ENCODE peak calls at places on chromosomes 5 and 9, in six cellular contexts. One of them, this sample, is unnamed.
A peak's percentile ranks its signal among the peaks of the same experiment; 100 is the strongest.

GRCh38 chr5:148619484-148619883 is 34.8 kb downstream of the HTR4 start:
- DNase-seq in upper lobe of left lung: no peak
- DNase-seq in suprapubic skin: no peak
- DNase-seq in tibial nerve: no peak
- DNase-seq in A549: no peak
- DNase-seq in stomach: no peak
- DNase-seq in this sample: no peak

GRCh38 chr5:122515709-122516431 is 203.8 kb downstream of the SNCAIP start:
- DNase-seq in upper lobe of left lung: no peak
- DNase-seq in suprapubic skin: no peak
- DNase-seq in tibial nerve: no peak
- DNase-seq in A549: peak; percentile 79
- DNase-seq in stomach: peak; percentile 32
- DNase-seq in this sample: peak; percentile 50

GRCh38 chr9:98750396-98751060 is 41.8 kb upstream of the GABBR2 start:
- DNase-seq in upper lobe of left lung: no peak
- DNase-seq in suprapubic skin: no peak
- DNase-seq in tibial nerve: no peak
- DNase-seq in A549: no peak
- DNase-seq in stomach: no peak
- DNase-seq in this sample: no peak

GRCh38 chr9:22238809-22239684 is 207.6 kb upstream of the DMRTA1 start:
- DNase-seq in upper lobe of left lung: no peak
- DNase-seq in suprapubic skin: no peak
- DNase-seq in tibial nerve: no peak
- DNase-seq in A549: peak; percentile 74
- DNase-seq in stomach: no peak
- DNase-seq in this sample: no peak

GRCh38 chr5:8961219-8961618 is 584.7 kb downstream of the SEMA5A start:
- DNase-seq in upper lobe of left lung: no peak
- DNase-seq in suprapubic skin: no peak
- DNase-seq in tibial nerve: no peak
- DNase-seq in A549: no peak
- DNase-seq in stomach: no peak
- DNase-seq in this sample: no peak

GRCh38 chr9:74672237-74672636 is 175.1 kb downstream of the RORB start:
- DNase-seq in upper lobe of left lung: no peak
- DNase-seq in suprapubic skin: no peak
- DNase-seq in tibial nerve: no peak
- DNase-seq in A549: no peak
- DNase-seq in stomach: no peak
- DNase-seq in this sample: no peak

GRCh38 chr9:83509372-83509771 is 28.8 kb downstream of the FRMD3 start:
- DNase-seq in upper lobe of left lung: no peak
- DNase-seq in suprapubic skin: no peak
- DNase-seq in tibial nerve: no peak
- DNase-seq in A549: no peak
- DNase-seq in stomach: no peak
- DNase-seq in this sample: no peak

GRCh38 chr5:76474377-76474776 is 71.3 kb downstream of the IQGAP2 start:
- DNase-seq in upper lobe of left lung: no peak
- DNase-seq in suprapubic skin: no peak
- DNase-seq in tibial nerve: no peak
- DNase-seq in A549: no peak
- DNase-seq in stomach: no peak
- DNase-seq in this sample: no peak

GRCh38 chr9:4382722-4383317 is 83.0 kb upstream of the GLIS3 start:
- DNase-seq in upper lobe of left lung: no peak
- DNase-seq in suprapubic skin: no peak
- DNase-seq in tibial nerve: no peak
- DNase-seq in A549: peak; percentile 28
- DNase-seq in stomach: no peak
- DNase-seq in this sample: no peak

GRCh38 chr5:64947031-64947430 is 178.3 kb downstream of the CWC27 start:
- DNase-seq in upper lobe of left lung: no peak
- DNase-seq in suprapubic skin: no peak
- DNase-seq in tibial nerve: no peak
- DNase-seq in A549: no peak
- DNase-seq in stomach: no peak
- DNase-seq in this sample: no peak

GRCh38 chr5:50666261-50667078 is at the start of gene PARP8:
- DNase-seq in upper lobe of left lung: peak; percentile 93
- DNase-seq in suprapubic skin: peak; percentile 72
- DNase-seq in tibial nerve: no peak
- DNase-seq in A549: no peak
- DNase-seq in stomach: peak; percentile 51
- DNase-seq in this sample: peak; percentile 63

GRCh38 chr9:10855847-10856246 is 243.0 kb upstream of the PTPRD start:
- DNase-seq in upper lobe of left lung: no peak
- DNase-seq in suprapubic skin: no peak
- DNase-seq in tibial nerve: no peak
- DNase-seq in A549: peak; percentile 2
- DNase-seq in stomach: no peak
- DNase-seq in this sample: no peak

GRCh38 chr9:85182381-85182780 is 512.9 kb downstream of the NTRK2 start:
- DNase-seq in upper lobe of left lung: no peak
- DNase-seq in suprapubic skin: no peak
- DNase-seq in tibial nerve: no peak
- DNase-seq in A549: no peak
- DNase-seq in stomach: no peak
- DNase-seq in this sample: no peak

GRCh38 chr5:116395708-116396203 is 178.9 kb downstream of the SEMA6A start:
- DNase-seq in upper lobe of left lung: no peak
- DNase-seq in suprapubic skin: no peak
- DNase-seq in tibial nerve: no peak
- DNase-seq in A549: no peak
- DNase-seq in stomach: no peak
- DNase-seq in this sample: no peak

GRCh38 chr5:126535856-126536545 is 59.0 kb downstream of the ALDH7A1 start:
- DNase-seq in upper lobe of left lung: no peak
- DNase-seq in suprapubic skin: no peak
- DNase-seq in tibial nerve: no peak
- DNase-seq in A549: no peak
- DNase-seq in stomach: no peak
- DNase-seq in this sample: no peak

GRCh38 chr5:176788091-176788490 is 22.3 kb upstream of the UNC5A start:
- DNase-seq in upper lobe of left lung: no peak
- DNase-seq in suprapubic skin: no peak
- DNase-seq in tibial nerve: no peak
- DNase-seq in A549: no peak
- DNase-seq in stomach: no peak
- DNase-seq in this sample: no peak

GRCh38 chr5:93915142-93915553 is 173.7 kb upstream of the POU5F2 start:
- DNase-seq in upper lobe of left lung: no peak
- DNase-seq in suprapubic skin: no peak
- DNase-seq in tibial nerve: no peak
- DNase-seq in A549: peak; percentile 51
- DNase-seq in stomach: no peak
- DNase-seq in this sample: no peak

GRCh38 chr5:160159991-160160826 is 41.0 kb upstream of the PWWP2A start:
- DNase-seq in upper lobe of left lung: no peak
- DNase-seq in suprapubic skin: no peak
- DNase-seq in tibial nerve: no peak
- DNase-seq in A549: no peak
- DNase-seq in stomach: peak; percentile 51
- DNase-seq in this sample: no peak

GRCh38 chr9:100087218-100087617 is 11.6 kb downstream of the ERP44 start:
- DNase-seq in upper lobe of left lung: no peak
- DNase-seq in suprapubic skin: no peak
- DNase-seq in tibial nerve: no peak
- DNase-seq in A549: no peak
- DNase-seq in stomach: no peak
- DNase-seq in this sample: no peak

GRCh38 chr9:129505270-129505881 is 115.5 kb downstream of the C9orf50 start:
- DNase-seq in upper lobe of left lung: peak; percentile 82
- DNase-seq in suprapubic skin: no peak
- DNase-seq in tibial nerve: no peak
- DNase-seq in A549: no peak
- DNase-seq in stomach: no peak
- DNase-seq in this sample: no peak

GRCh38 chr5:14676320-14676719 is 11.8 kb downstream of the OTULIN start:
- DNase-seq in upper lobe of left lung: no peak
- DNase-seq in suprapubic skin: no peak
- DNase-seq in tibial nerve: no peak
- DNase-seq in A549: no peak
- DNase-seq in stomach: peak; percentile 42
- DNase-seq in this sample: no peak

GRCh38 chr9:131201856-131202255 is 74.5 kb downstream of the FAM78A start:
- DNase-seq in upper lobe of left lung: no peak
- DNase-seq in suprapubic skin: no peak
- DNase-seq in tibial nerve: no peak
- DNase-seq in A549: no peak
- DNase-seq in stomach: no peak
- DNase-seq in this sample: no peak

GRCh38 chr5:121384359-121384758 is 467.3 kb upstream of the FTMT start:
- DNase-seq in upper lobe of left lung: no peak
- DNase-seq in suprapubic skin: no peak
- DNase-seq in tibial nerve: no peak
- DNase-seq in A549: no peak
- DNase-seq in stomach: no peak
- DNase-seq in this sample: no peak

GRCh38 chr5:153340139-153340538 is 150.3 kb upstream of the GRIA1 start:
- DNase-seq in upper lobe of left lung: no peak
- DNase-seq in suprapubic skin: no peak
- DNase-seq in tibial nerve: no peak
- DNase-seq in A549: no peak
- DNase-seq in stomach: no peak
- DNase-seq in this sample: no peak

GRCh38 chr9:15422355-15423327 is at the start of gene SNAPC3:
- DNase-seq in upper lobe of left lung: peak; percentile 98
- DNase-seq in suprapubic skin: peak; percentile 95
- DNase-seq in tibial nerve: peak; percentile 82
- DNase-seq in A549: peak; percentile 95
- DNase-seq in stomach: peak; percentile 94
- DNase-seq in this sample: peak; percentile 94

GRCh38 chr9:15426019-15426418 is 3.3 kb downstream of the SNAPC3 start:
- DNase-seq in upper lobe of left lung: no peak
- DNase-seq in suprapubic skin: no peak
- DNase-seq in tibial nerve: no peak
- DNase-seq in A549: no peak
- DNase-seq in stomach: no peak
- DNase-seq in this sample: no peak

GRCh38 chr9:15420796-15421195 is 1.9 kb upstream of the SNAPC3 start:
- DNase-seq in upper lobe of left lung: no peak
- DNase-seq in suprapubic skin: no peak
- DNase-seq in tibial nerve: no peak
- DNase-seq in A549: no peak
- DNase-seq in stomach: no peak
- DNase-seq in this sample: no peak

GRCh38 chr9:15421532-15421931 is 1.1 kb upstream of the SNAPC3 start:
- DNase-seq in upper lobe of left lung: no peak
- DNase-seq in suprapubic skin: no peak
- DNase-seq in tibial nerve: no peak
- DNase-seq in A549: no peak
- DNase-seq in stomach: no peak
- DNase-seq in this sample: no peak

DNA sequence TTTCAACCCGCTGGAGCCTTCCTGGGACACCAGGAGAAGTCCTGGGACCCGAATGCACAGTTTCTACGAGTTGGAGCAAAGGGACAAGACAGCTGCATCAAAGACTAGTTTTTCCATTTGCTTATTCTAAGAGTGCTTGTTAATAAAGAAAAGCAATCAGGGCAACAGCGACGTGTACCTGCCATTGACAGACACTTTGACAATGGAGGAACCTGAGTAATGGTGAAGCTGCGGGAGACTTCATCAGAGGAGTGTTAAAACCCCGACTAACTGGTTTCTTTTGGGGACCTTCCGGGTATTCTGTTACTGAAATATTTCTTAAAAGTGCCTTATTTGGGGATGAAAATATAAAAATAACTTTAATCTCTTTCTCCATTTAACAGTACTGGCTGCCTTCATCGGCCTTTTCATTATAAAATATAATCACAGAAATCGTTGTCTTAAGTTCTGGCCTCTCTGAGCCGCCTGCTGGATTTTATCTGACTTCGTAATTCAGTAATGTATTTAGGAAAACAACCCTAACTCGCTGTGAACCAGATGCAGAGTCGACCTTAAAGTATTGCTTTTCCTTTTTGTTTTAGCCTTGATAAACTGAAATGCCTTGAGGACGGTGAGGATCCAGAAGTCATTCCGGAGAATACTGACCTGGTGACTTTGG is 781 bp downstream of the SNAPC3 start:
- DNase-seq in upper lobe of left lung: no peak
- DNase-seq in suprapubic skin: no peak
- DNase-seq in tibial nerve: no peak
- DNase-seq in A549: peak; percentile 13
- DNase-seq in stomach: no peak
- DNase-seq in this sample: no peak
- TF ChIP-seq CTCF in upper lobe of left lung: no peak
- TF ChIP-seq CTCF in suprapubic skin: no peak
- TF ChIP-seq CTCF in tibial nerve: no peak
- TF ChIP-seq CTCF in A549: no peak
- TF ChIP-seq CTCF in stomach: no peak
- TF ChIP-seq CTCF in this sample: no peak

GRCh38 chr5:118597448-118597847 is 390.9 kb downstream of the DTWD2 start:
- DNase-seq in upper lobe of left lung: no peak
- DNase-seq in suprapubic skin: no peak
- DNase-seq in tibial nerve: no peak
- DNase-seq in A549: no peak
- DNase-seq in stomach: no peak
- DNase-seq in this sample: no peak
- TF ChIP-seq EP300 in upper lobe of left lung: no peak
- TF ChIP-seq EP300 in suprapubic skin: no peak
- TF ChIP-seq EP300 in tibial nerve: no peak
- TF ChIP-seq EP300 in A549: no peak
- TF ChIP-seq EP300 in stomach: no peak
- TF ChIP-seq EP300 in this sample: no peak

GRCh38 chr9:137509198-137509597 is 41.0 kb downstream of the PNPLA7 start:
- DNase-seq in upper lobe of left lung: no peak
- DNase-seq in suprapubic skin: no peak
- DNase-seq in tibial nerve: no peak
- DNase-seq in A549: no peak
- DNase-seq in stomach: no peak
- DNase-seq in this sample: no peak
- TF ChIP-seq CTCF in upper lobe of left lung: no peak
- TF ChIP-seq CTCF in suprapubic skin: no peak
- TF ChIP-seq CTCF in tibial nerve: no peak
- TF ChIP-seq CTCF in A549: no peak
- TF ChIP-seq CTCF in stomach: no peak
- TF ChIP-seq CTCF in this sample: no peak

GRCh38 chr5:34684980-34685352 is 28.8 kb downstream of the RAI14 start:
- DNase-seq in upper lobe of left lung: no peak
- DNase-seq in suprapubic skin: no peak
- DNase-seq in tibial nerve: no peak
- DNase-seq in A549: no peak
- DNase-seq in stomach: no peak
- DNase-seq in this sample: no peak

GRCh38 chr5:34687269-34688011 is 31.3 kb downstream of the RAI14 start:
- DNase-seq in upper lobe of left lung: no peak
- DNase-seq in suprapubic skin: no peak
- DNase-seq in tibial nerve: no peak
- DNase-seq in A549: peak; percentile 76
- DNase-seq in stomach: no peak
- DNase-seq in this sample: no peak

GRCh38 chr5:34684281-34684979 is 28.3 kb downstream of the RAI14 start:
- DNase-seq in upper lobe of left lung: no peak
- DNase-seq in suprapubic skin: no peak
- DNase-seq in tibial nerve: no peak
- DNase-seq in A549: peak; percentile 80
- DNase-seq in stomach: no peak
- DNase-seq in this sample: no peak

GRCh38 chr5:34686762-34687268 is 30.7 kb downstream of the RAI14 start:
- DNase-seq in upper lobe of left lung: no peak
- DNase-seq in suprapubic skin: no peak
- DNase-seq in tibial nerve: no peak
- DNase-seq in A549: peak; percentile 99
- DNase-seq in stomach: peak; percentile 86
- DNase-seq in this sample: peak; percentile 66

GRCh38 chr5:34685485-34686197 is 29.5 kb downstream of the RAI14 start:
- DNase-seq in upper lobe of left lung: no peak
- DNase-seq in suprapubic skin: no peak
- DNase-seq in tibial nerve: no peak
- DNase-seq in A549: peak; percentile 67
- DNase-seq in stomach: no peak
- DNase-seq in this sample: no peak
- TF ChIP-seq EP300 in upper lobe of left lung: no peak
- TF ChIP-seq EP300 in suprapubic skin: no peak
- TF ChIP-seq EP300 in tibial nerve: no peak
- TF ChIP-seq EP300 in A549: no peak
- TF ChIP-seq EP300 in stomach: no peak
- TF ChIP-seq EP300 in this sample: no peak

This sample was measured in ovary.